ENCODE peak calls at places on chromosome 14, in five cellular contexts. W, O, E, I and U are unnamed samples.
A peak's percentile ranks its signal among the peaks of the same experiment; 100 is the strongest.

GRCh38 chr14:73227812-73228781 is 9.2 kb upstream of the PAPLN start:
- DNase-seq in W (no peak), O (no peak), E (no peak), I (peak; percentile 87), U (peak; percentile 97)

GRCh38 chr14:60311417-60311816 is 62.4 kb downstream of the PPM1A start:
- DNase-seq in O (no peak), W (no peak), E (no peak), I (no peak), U (peak; percentile 41)

GRCh38 chr14:104766256-104766862 is 13.4 kb downstream of the SIVA1 start:
- DNase-seq in I (no peak), O (no peak), E (no peak), W (no peak), U (no peak)

GRCh38 chr14:65720171-65720570 is 307.6 kb downstream of the FUT8 start:
- DNase-seq in W (no peak), I (no peak), E (no peak), O (no peak), U (no peak)

GRCh38 chr14:71070169-71070568 is 162.9 kb downstream of the PCNX1 start:
- DNase-seq in E (no peak), I (peak; percentile 80), W (no peak), O (no peak), U (peak; percentile 67)

GRCh38 chr14:86652512-86652911 is 1122.6 kb downstream of the FLRT2 start:
- DNase-seq in I (no peak), W (no peak), E (no peak), O (no peak), U (no peak)

GRCh38 chr14:56760164-56760914 is 49.9 kb downstream of the OTX2 start:
- DNase-seq in E (no peak), W (no peak), I (no peak), O (no peak), U (no peak)

GRCh38 chr14:41087056-41087455 is 519.6 kb upstream of the LRFN5 start:
- DNase-seq in E (no peak), I (no peak), W (no peak), O (no peak), U (no peak)

GRCh38 chr14:85534914-85535313 is 5.0 kb downstream of the FLRT2 start:
- DNase-seq in W (no peak), E (no peak), O (no peak), I (no peak), U (no peak)